ENCODE peak calls at places on chromosomes 6 and 20, in seven cellular contexts. O is psoas muscle, Y is astrocyte of the spinal cord, F is cardiac muscle cell, M is hepatocyte, Z is endothelial cell of umbilical vein, X is GM12865. W is an unnamed sample.
A peak's percentile ranks its signal among the peaks of the same experiment; 100 is the strongest.

GRCh38 chr6:166466178-166467122 is 83.7 kb upstream of the MPC1 start:
- DNase-seq in M (peak; percentile 45), F (peak; percentile 17), X (no peak), O (peak; percentile 32), Y (peak; percentile 85), Z (peak; percentile 55), W (peak; percentile 70)

GRCh38 chr20:24784607-24785006 is 164.5 kb upstream of the CST7 start:
- DNase-seq in O (no peak), Y (no peak), Z (no peak), M (no peak), X (no peak), F (no peak), W (no peak)

GRCh38 chr6:36977470-36977941 is 8.5 kb downstream of the MTCH1 start:
- DNase-seq in X (peak; percentile 66), M (no peak), Y (no peak), F (no peak), Z (no peak), O (no peak), W (no peak)

GRCh38 chr20:49675368-49676151 is 38.1 kb downstream of the B4GALT5 start:
- DNase-seq in Y (no peak), X (peak; percentile 86), O (no peak), F (no peak), Z (no peak), M (peak; percentile 59), W (no peak)

GRCh38 chr6:157265630-157266029 is 57.7 kb downstream of the TMEM242 start:
- DNase-seq in Z (no peak), Y (no peak), X (no peak), O (no peak), F (no peak), M (no peak), W (no peak)

GRCh38 chr6:21826031-21826430 is 232.5 kb downstream of the SOX4 start:
- DNase-seq in F (peak; percentile 30), Z (no peak), O (no peak), M (peak; percentile 54), Y (peak; percentile 57), X (no peak), W (no peak)

GRCh38 chr6:42572523-42572922 is 8.7 kb downstream of the UBR2 start:
- DNase-seq in X (peak; percentile 88), O (no peak), Y (no peak), F (no peak), Z (no peak), M (no peak), W (no peak)

GRCh38 chr20:6838181-6838826 is 70.8 kb downstream of the BMP2 start:
- DNase-seq in Z (no peak), O (no peak), Y (no peak), M (no peak), X (peak; percentile 16), F (no peak), W (no peak)

GRCh38 chr6:41591859-41592502 is 45.8 kb downstream of the FOXP4 start:
- DNase-seq in O (peak; percentile 83), Z (peak; percentile 73), X (peak; percentile 70), M (peak; percentile 78), Y (peak; percentile 66), F (peak; percentile 73), W (peak; percentile 80)

GRCh38 chr6:68307301-68307700 is 327.8 kb upstream of the ADGRB3 start:
- DNase-seq in M (no peak), O (no peak), F (no peak), Z (no peak), Y (no peak), X (no peak), W (no peak)

GRCh38 chr6:90406142-90406794 is 109.6 kb upstream of the BACH2 start:
- DNase-seq in Y (peak; percentile 85), F (no peak), X (peak; percentile 8), O (no peak), M (peak; percentile 52), Z (no peak), W (peak; percentile 65)

GRCh38 chr20:60058869-60059268 is 100.6 kb downstream of the CDH26 start:
- DNase-seq in O (no peak), M (no peak), Y (no peak), F (no peak), X (no peak), Z (no peak), W (no peak)

GRCh38 chr20:50133041-50133440 is 20.1 kb upstream of the UBE2V1 start:
- DNase-seq in O (no peak), X (no peak), Z (no peak), F (no peak), Y (no peak), M (no peak), W (no peak)

GRCh38 chr6:112571486-112571885 is 224.4 kb downstream of the RFPL4B start:
- DNase-seq in M (peak; percentile 13), X (no peak), Y (peak; percentile 81), F (no peak), Z (no peak), O (no peak), W (no peak)

GRCh38 chr20:39960522-39961420 is 728.3 kb downstream of the MAFB start:
- DNase-seq in X (peak; percentile 3), Z (no peak), F (peak; percentile 31), O (peak; percentile 80), Y (no peak), M (no peak), W (peak; percentile 10)

GRCh38 chr6:157674061-157674460 is 149.0 kb upstream of the SNX9 start:
- DNase-seq in X (no peak), Y (no peak), O (no peak), F (no peak), M (no peak), Z (no peak), W (no peak)

GRCh38 chr6:21942910-21943309 is 349.4 kb downstream of the SOX4 start:
- DNase-seq in F (no peak), X (no peak), Y (peak; percentile 15), M (no peak), Z (peak; percentile 67), O (no peak), W (peak; percentile 4)

GRCh38 chr6:163827157-163827556 is 412.6 kb downstream of the QKI start:
- DNase-seq in M (no peak), F (no peak), Y (no peak), Z (no peak), X (no peak), O (no peak), W (no peak)

GRCh38 chr20:45426621-45427020 is 10.7 kb downstream of the PIGT start:
- DNase-seq in M (no peak), F (no peak), X (no peak), Z (no peak), Y (no peak), O (no peak), W (no peak)

GRCh38 chr6:110039996-110040383 is 61.9 kb downstream of the GPR6 start:
- DNase-seq in X (peak; percentile 67), M (peak; percentile 71), O (no peak), F (peak; percentile 37), Z (peak; percentile 40), Y (peak; percentile 22), W (peak; percentile 62)

GRCh38 chr20:19495905-19496703 is 262.0 kb upstream of the RIN2 start:
- DNase-seq in Y (peak; percentile 14), F (no peak), M (no peak), O (no peak), X (no peak), Z (no peak), W (peak; percentile 58)

GRCh38 chr6:157068691-157069228 is 254.6 kb downstream of the TMEM242 start:
- DNase-seq in Z (no peak), M (no peak), O (no peak), F (no peak), X (peak; percentile 89), Y (peak; percentile 46), W (no peak)

GRCh38 chr20:48797275-48797825 is 30.4 kb downstream of the PREX1 start:
- DNase-seq in Z (no peak), O (no peak), Y (no peak), M (no peak), X (no peak), F (no peak), W (no peak)

GRCh38 chr6:42138630-42139619 is 3.5 kb downstream of the C6orf132 start:
- DNase-seq in M (no peak), Z (peak; percentile 28), O (no peak), F (no peak), Y (no peak), X (no peak), W (peak; percentile 56)

GRCh38 chr6:41966961-41967311 is 25.3 kb upstream of the CCND3 start:
- DNase-seq in F (no peak), Z (peak; percentile 76), Y (peak; percentile 72), M (no peak), O (no peak), X (no peak), W (peak; percentile 41)

GRCh38 chr20:17935186-17935585 is 33.4 kb downstream of the SNX5 start:
- DNase-seq in M (no peak), Z (no peak), F (no peak), Y (no peak), X (no peak), O (no peak), W (no peak)

GRCh38 chr20:17935761-17936160 is 32.8 kb downstream of the SNX5 start:
- DNase-seq in O (no peak), Z (no peak), F (peak; percentile 55), X (no peak), Y (no peak), M (no peak), W (no peak)

GRCh38 chr20:17936306-17936790 is 32.2 kb downstream of the SNX5 start:
- DNase-seq in O (no peak), Z (no peak), Y (peak; percentile 75), M (no peak), F (no peak), X (no peak), W (peak; percentile 52)

GRCh38 chr20:17938889-17939619 is 29.5 kb downstream of the SNX5 start:
- DNase-seq in M (peak; percentile 86), O (peak; percentile 80), X (peak; percentile 85), F (peak; percentile 92), Y (peak; percentile 81), Z (peak; percentile 70), W (peak; percentile 59)

GRCh38 chr20:17936791-17937687 is 31.6 kb downstream of the SNX5 start:
- DNase-seq in O (peak; percentile 67), Z (peak; percentile 79), X (no peak), F (peak; percentile 51), Y (peak; percentile 89), M (peak; percentile 68), W (peak; percentile 86)
- H3K4me3 ChIP-seq in O (no peak overlapping the region), Z (no peak overlapping the region), X (no peak overlapping the region), F (no peak overlapping the region), Y (no peak overlapping the region), M (no peak overlapping the region), W (no peak overlapping the region)

GRCh38 chr6:168050861-168051586 is 28.0 kb downstream of the FRMD1 start:
- DNase-seq in Y (no peak), X (no peak), O (no peak), F (no peak), M (no peak), Z (no peak), W (no peak)
- TF ChIP-seq CTCF in Y (peak; percentile 25), X (no peak), O (no peak), F (peak; percentile 35), M (no peak), Z (peak; percentile 21), W (peak; percentile 18)

GRCh38 chr6:29552512-29553051 is 7.0 kb downstream of the UBD start:
- DNase-seq in X (peak; percentile 75), M (peak; percentile 42), F (peak; percentile 59), Y (peak; percentile 61), Z (peak; percentile 77), O (no peak), W (peak; percentile 49)
- H3K4me3 ChIP-seq in X (no peak overlapping the region), M (no peak overlapping the region), F (no peak overlapping the region), Y (no peak overlapping the region), Z (no peak overlapping the region), O (no peak overlapping the region), W (no peak overlapping the region)

DNA sequence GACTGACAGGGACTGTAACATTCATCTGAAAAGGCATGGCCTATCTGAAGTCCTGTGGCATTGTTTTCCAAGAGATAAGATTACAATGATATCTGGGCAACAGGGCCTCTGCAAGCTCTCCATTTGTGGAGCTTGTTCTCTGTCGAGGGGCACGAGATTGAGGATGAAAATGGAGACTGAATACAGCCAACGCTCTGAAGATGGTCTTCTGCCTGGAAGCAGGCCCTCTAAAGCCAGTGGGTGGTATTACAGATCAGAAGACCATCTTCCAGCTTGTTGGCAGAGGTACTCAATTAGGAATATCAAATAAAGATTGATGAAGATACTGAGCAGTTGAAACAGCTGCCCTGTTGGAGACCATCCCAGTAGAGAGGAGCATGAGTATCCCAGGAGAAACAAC is 288.2 kb downstream of the CENPW start:
- DNase-seq in F (no peak), O (no peak), Y (no peak), Z (no peak), M (no peak), X (peak; percentile 23), W (no peak)
- TF ChIP-seq CTCF in F (no peak), O (no peak), Y (no peak), Z (no peak), M (no peak), X (peak; percentile 43), W (no peak)

W was measured in foreskin fibroblast.